ENCODE peak calls at places on chromosomes 11 and 22, in five cellular contexts. R is tibial nerve, X is astrocyte of the spinal cord, K is foreskin fibroblast, B is gastrocnemius medialis. V is an unnamed sample.

GRCh38 chr11:29268733-29269132 is 748.1 kb downstream of the KCNA4 start:
- DNase-seq in R (no peak), X (no peak), K (no peak), B (no peak), V (no peak)

GRCh38 chr22:22894740-22895731 is 7.4 kb downstream of the IGLL5 start:
- DNase-seq in R (no peak), X (no peak), K (no peak), B (no peak), V (no peak)

GRCh38 chr22:24380220-24381218 is 46.9 kb upstream of the ADORA2A start:
- DNase-seq in R (no peak), X (no peak), K (no peak), B (no peak), V (no peak)

GRCh38 chr11:46832511-46833214 is 13.4 kb downstream of the CKAP5 start:
- DNase-seq in R (no peak), X (no peak), K (no peak), B (no peak), V (no peak)

GRCh38 chr22:31286360-31287255 is 5.7 kb downstream of the PIK3IP1 start:
- DNase-seq in R (no peak), X (no peak), K (no peak), B (no peak), V (no peak)

GRCh38 chr11:100991541-100991940 is 138.1 kb downstream of the PGR start:
- DNase-seq in R (no peak), X (no peak), K (no peak), B (no peak), V (no peak)

GRCh38 chr11:77821349-77821851 is 456 bp downstream of the AAMDC start:
- DNase-seq in R (no peak), X (peak; percentile 47), K (peak; percentile 63), B (peak; percentile 26), V (peak; percentile 32)

GRCh38 chr22:18076060-18076497 is 1.7 kb upstream of the PEX26 start:
- DNase-seq in R (no peak), X (peak; percentile 90), K (peak; percentile 94), B (peak; percentile 76), V (peak; percentile 90)

GRCh38 chr11:122756417-122756816 is 81.9 kb upstream of the CRTAM start:
- DNase-seq in R (peak; percentile 18), X (no peak), K (no peak), B (peak; percentile 38), V (no peak)

GRCh38 chr11:86118201-86118600 is 49.3 kb upstream of the PICALM start:
- DNase-seq in R (no peak), X (no peak), K (no peak), B (no peak), V (no peak)

DNA sequence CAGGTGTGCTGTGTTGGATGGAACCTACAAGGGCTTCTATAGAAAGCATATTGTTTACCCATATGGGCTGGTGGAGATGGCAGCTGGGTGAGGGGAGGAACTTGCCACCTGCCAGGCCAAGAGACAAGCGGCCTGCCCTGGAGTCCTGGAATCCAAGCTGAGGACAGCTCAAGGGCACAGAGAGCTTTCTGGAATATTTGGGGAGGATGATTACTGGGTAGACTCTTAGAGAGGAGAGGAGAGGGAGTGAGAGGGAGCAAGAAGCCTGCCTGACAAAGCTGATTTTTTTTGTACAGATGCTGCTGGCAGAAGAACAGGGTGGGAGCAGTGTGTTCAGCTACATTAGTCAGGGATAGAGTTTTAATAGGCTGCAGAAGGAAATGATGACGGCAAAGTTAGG is 299.3 kb downstream of the NXPE2 start:
- DNase-seq in R (no peak), X (no peak), K (no peak), B (no peak), V (no peak)
- TF ChIP-seq CTCF in R (no peak), X (no peak), K (no peak), B (no peak), V (no peak)

GRCh38 chr11:90246468-90246867 is 23.6 kb upstream of the CHORDC1 start:
- DNase-seq in R (no peak), X (no peak), K (no peak), B (no peak), V (no peak)
- TF ChIP-seq CTCF in R (no peak), X (no peak), K (no peak), B (no peak), V (no peak)

DNA sequence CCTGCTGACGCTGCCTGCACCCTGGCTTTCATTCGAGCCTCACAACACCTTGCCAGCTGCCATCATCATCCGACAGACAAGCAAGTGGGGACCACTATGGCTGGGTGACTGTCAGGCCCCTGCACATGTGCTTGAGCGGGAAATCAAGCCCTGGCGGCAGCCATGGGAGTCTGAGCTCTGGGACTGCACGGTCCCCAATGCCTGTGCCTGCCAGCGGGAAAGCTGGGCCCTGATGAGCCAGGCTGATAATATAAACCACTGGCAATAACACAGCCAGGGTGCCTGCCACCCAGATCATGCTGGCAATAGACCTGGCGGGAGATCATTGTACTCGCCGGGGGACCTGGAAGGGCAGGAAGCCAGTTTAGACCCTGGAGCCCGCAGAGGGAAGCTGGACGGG is 2.5 kb downstream of the FGF3 start:
- DNase-seq in R (no peak), X (no peak), K (no peak), B (no peak), V (no peak)
- TF ChIP-seq CTCF in R (no peak), X (no peak), K (no peak), B (no peak), V (no peak)

GRCh38 chr22:40680819-40681183 is 1.5 kb downstream of the MCHR1 start:
- DNase-seq in R (no peak), X (no peak), K (no peak), B (no peak), V (no peak)

GRCh38 chr22:40679964-40680818 is 907 bp downstream of the MCHR1 start:
- DNase-seq in R (no peak), X (no peak), K (peak; percentile 54), B (no peak), V (peak; percentile 23)

GRCh38 chr22:40681451-40681850 is 2.2 kb downstream of the MCHR1 start:
- DNase-seq in R (no peak), X (no peak), K (no peak), B (no peak), V (no peak)

GRCh38 chr22:40678493-40679248 is 613 bp upstream of the MCHR1 start:
- DNase-seq in R (no peak), X (no peak), K (no peak), B (no peak), V (no peak)

GRCh38 chr22:40679249-40679963 is at the start of gene MCHR1:
- DNase-seq in R (no peak), X (no peak), K (peak; percentile 38), B (no peak), V (no peak)
- TF ChIP-seq CTCF in R (no peak), X (no peak), K (no peak), B (no peak), V (no peak)

DNA sequence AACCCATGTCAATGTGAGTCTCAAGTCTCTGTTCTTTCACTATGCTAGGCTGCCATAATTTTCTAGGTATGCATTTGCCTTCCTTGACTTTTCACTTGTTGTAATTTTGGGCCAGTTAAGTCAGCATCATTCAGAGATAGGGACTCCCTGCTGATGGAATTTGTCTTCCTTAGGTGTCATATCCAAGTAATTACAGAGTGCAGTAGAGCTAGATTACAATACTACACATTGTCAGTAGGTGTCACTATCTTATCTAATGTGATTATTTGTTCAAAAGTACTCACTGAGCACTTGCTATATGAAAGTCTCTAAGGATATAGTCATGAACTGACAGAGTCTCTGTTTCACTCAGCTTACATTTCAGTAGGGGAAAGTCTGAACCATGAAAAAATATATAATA is 25.0 kb upstream of the SYN3 start:
- DNase-seq in R (no peak), X (no peak), K (no peak), B (no peak), V (no peak)
- TF ChIP-seq CTCF in R (no peak), X (no peak), K (no peak), B (no peak), V (peak; percentile 48)

GRCh38 chr22:39927544-39927943 is 26.7 kb downstream of the GRAP2 start:
- DNase-seq in R (no peak), X (no peak), K (no peak), B (no peak), V (no peak)
- TF ChIP-seq CTCF in R (no peak), X (no peak), K (no peak), B (no peak), V (no peak)

GRCh38 chr11:65498042-65498726 is 661 bp upstream of the MALAT1 start:
- DNase-seq in R (no peak), X (no peak), K (peak; percentile 75), B (peak; percentile 58), V (no peak)

GRCh38 chr11:65500262-65501004 is 1.6 kb downstream of the MALAT1 start:
- DNase-seq in R (no peak), X (peak; percentile 65), K (peak; percentile 58), B (no peak), V (peak; percentile 55)

GRCh38 chr11:65498727-65498976 is 193 bp upstream of the MALAT1 start:
- DNase-seq in R (no peak), X (no peak), K (no peak), B (no peak), V (no peak)

GRCh38 chr11:65499713-65500261 is 942 bp downstream of the MALAT1 start:
- DNase-seq in R (no peak), X (no peak), K (no peak), B (no peak), V (no peak)

DNA sequence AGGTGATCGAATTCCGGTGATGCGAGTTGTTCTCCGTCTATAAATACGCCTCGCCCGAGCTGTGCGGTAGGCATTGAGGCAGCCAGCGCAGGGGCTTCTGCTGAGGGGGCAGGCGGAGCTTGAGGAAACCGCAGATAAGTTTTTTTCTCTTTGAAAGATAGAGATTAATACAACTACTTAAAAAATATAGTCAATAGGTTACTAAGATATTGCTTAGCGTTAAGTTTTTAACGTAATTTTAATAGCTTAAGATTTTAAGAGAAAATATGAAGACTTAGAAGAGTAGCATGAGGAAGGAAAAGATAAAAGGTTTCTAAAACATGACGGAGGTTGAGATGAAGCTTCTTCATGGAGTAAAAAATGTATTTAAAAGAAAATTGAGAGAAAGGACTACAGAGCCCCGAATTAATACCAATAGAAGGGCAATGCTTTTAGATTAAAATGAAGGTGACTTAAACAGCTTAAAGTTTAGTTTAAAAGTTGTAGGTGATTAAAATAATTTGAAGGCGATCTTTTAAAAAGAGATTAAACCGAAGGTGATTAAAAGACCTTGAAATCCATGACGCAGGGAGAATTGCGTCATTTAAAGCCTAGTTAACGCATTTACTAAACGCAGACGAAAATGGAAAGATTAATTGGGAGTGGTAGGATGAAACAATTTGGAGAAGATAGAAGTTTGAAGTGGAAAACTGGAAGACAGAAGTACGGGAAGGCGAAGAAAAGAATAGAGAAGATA is at the start of gene MALAT1:
- DNase-seq in R (peak; percentile 91), X (peak; percentile 96), K (peak; percentile 98), B (peak; percentile 92), V (peak; percentile 95)
- TF ChIP-seq CTCF in R (no peak), X (no peak), K (no peak), B (no peak), V (no peak)

GRCh38 chr11:132123854-132124835 is 753.7 kb downstream of the NTM start:
- DNase-seq in R (no peak), X (no peak), K (no peak), B (no peak), V (no peak)
- TF ChIP-seq CTCF in R (no peak), X (no peak), K (no peak), B (no peak), V (peak; percentile 41)